ENCODE peak calls at places on chromosomes 12 and 14, in nine cellular contexts. R is astrocyte of the spinal cord; X is CD8-positive, alpha-beta T cell; B is GM20000; M is cardiac fibroblast; H is heart left ventricle; K is endothelial cell; A is breast epithelium; O is uterus. W is an unnamed sample.

GRCh38 chr12:91877461-91878230 is 268.0 kb downstream of the BTG1 start:
- DNase-seq in R (no peak), X (peak), B (no peak), M (no peak), H (no peak), K (no peak), A (no peak), O (no peak), W (no peak)

GRCh38 chr14:103879570-103880333 is 32.4 kb upstream of the PPP1R13B start:
- DNase-seq in R (no peak), X (no peak), B (no peak), M (peak), H (peak), K (peak), A (peak), O (peak), W (no peak)

GRCh38 chr12:119686355-119686754 is 18.4 kb downstream of the PRKAB1 start:
- DNase-seq in R (no peak), X (no peak), B (no peak), M (no peak), H (no peak), K (no peak), A (no peak), O (no peak), W (no peak)

GRCh38 chr14:30191639-30192279 is 264.1 kb upstream of the PRKD1 start:
- DNase-seq in R (no peak), X (no peak), B (no peak), M (no peak), H (no peak), K (no peak), A (no peak), O (no peak), W (no peak)

GRCh38 chr14:99047436-99048110 is 224.4 kb downstream of the BCL11B start:
- DNase-seq in R (peak), X (no peak), B (no peak), M (no peak), H (no peak), K (no peak), A (no peak), O (no peak), W (no peak)

GRCh38 chr14:55500219-55500701 is 59.8 kb upstream of the TBPL2 start:
- DNase-seq in R (no peak), X (no peak), B (no peak), M (no peak), H (no peak), K (no peak), A (no peak), O (no peak), W (no peak)

GRCh38 chr12:75779891-75780501 is 251.6 kb downstream of the PHLDA1 start:
- DNase-seq in R (no peak), X (no peak), B (no peak), M (peak), H (no peak), K (no peak), A (no peak), O (no peak), W (no peak)

GRCh38 chr12:97602315-97602714 is 139.7 kb downstream of the RMST start:
- DNase-seq in R (no peak), X (no peak), B (no peak), M (no peak), H (no peak), K (no peak), A (no peak), O (no peak), W (peak)

GRCh38 chr12:125683748-125684381 is 618.6 kb downstream of the AACS start:
- DNase-seq in R (no peak), X (no peak), B (peak), M (no peak), H (no peak), K (peak), A (no peak), O (no peak), W (no peak)
- TF ChIP-seq CTCF in R (no peak), X (no peak), B (peak), M (no peak), H (no peak), K (peak), A (no peak), O (no peak), W (no peak)

DNA sequence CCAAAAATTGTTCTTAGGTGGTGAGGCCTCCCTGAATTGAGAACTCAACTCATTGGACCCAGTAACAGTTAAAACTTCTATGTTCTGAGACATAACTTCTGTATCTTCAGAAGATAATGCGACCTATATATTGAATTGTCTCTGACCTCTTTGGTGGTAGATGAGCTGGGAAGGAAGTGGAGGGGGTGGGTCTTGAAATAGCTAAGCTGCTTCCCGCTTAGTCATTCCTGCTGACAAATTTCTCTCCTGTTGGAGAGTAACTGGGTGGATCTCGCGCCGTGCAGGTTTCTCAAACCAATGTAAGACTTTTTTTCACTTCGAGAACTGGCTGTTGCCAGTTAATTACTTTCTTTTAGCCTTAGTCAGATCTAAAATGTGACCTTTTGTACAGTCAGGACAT is 100.8 kb downstream of the PPHLN1 start:
- DNase-seq in R (peak), X (no peak), B (no peak), M (peak), H (no peak), K (no peak), A (no peak), O (no peak), W (peak)
- TF ChIP-seq CTCF in R (no peak), X (no peak), B (no peak), M (no peak), H (no peak), K (no peak), A (no peak), O (no peak), W (no peak)

DNA sequence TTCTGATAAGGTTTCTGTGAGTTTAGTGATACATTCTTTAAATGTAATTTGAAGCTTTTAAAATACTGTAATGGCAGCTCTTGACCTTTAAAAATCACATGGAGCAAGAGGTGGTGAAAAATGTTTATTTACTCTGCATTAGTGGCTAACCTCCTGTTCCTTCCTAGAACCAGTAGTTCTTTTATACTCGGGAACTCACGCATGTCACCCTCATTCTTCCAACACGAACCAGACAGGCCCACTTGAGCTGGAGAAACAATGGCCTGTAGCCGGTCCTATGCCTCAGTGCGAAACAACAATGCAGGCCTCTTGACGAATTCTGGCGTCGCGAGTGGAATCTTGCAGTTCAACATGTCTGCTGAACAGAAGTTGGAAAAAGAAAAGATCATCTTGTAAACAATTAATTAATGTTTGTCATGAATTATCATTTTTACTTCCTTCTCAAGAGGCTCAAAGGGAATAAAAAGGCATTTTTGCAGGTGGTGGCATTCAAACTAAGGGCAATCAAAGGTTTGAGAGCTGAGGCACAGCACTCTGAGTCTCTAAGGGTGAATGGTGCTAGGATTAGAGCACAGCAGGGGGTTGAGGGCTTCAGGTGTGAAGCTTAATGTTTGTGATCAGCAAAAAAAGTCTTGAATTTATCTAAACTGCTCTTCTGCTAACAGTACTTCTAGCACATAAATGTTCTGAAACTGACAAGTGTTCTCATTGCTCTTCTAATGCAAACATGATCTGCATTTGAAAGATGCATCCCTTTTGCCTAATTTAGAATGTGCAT is 51.3 kb downstream of the MBIP start:
- DNase-seq in R (no peak), X (no peak), B (no peak), M (no peak), H (no peak), K (no peak), A (no peak), O (no peak), W (no peak)
- TF ChIP-seq CTCF in R (no peak), X (no peak), B (no peak), M (no peak), H (no peak), K (no peak), A (no peak), O (no peak), W (no peak)

GRCh38 chr12:8950702-8951478 is 1.4 kb upstream of the M6PR start:
- DNase-seq in R (no peak), X (no peak), B (peak), M (no peak), H (no peak), K (no peak), A (no peak), O (no peak), W (no peak)
- TF ChIP-seq CTCF in R (no peak), X (peak), B (no peak), M (no peak), H (no peak), K (no peak), A (no peak), O (no peak), W (peak)

DNA sequence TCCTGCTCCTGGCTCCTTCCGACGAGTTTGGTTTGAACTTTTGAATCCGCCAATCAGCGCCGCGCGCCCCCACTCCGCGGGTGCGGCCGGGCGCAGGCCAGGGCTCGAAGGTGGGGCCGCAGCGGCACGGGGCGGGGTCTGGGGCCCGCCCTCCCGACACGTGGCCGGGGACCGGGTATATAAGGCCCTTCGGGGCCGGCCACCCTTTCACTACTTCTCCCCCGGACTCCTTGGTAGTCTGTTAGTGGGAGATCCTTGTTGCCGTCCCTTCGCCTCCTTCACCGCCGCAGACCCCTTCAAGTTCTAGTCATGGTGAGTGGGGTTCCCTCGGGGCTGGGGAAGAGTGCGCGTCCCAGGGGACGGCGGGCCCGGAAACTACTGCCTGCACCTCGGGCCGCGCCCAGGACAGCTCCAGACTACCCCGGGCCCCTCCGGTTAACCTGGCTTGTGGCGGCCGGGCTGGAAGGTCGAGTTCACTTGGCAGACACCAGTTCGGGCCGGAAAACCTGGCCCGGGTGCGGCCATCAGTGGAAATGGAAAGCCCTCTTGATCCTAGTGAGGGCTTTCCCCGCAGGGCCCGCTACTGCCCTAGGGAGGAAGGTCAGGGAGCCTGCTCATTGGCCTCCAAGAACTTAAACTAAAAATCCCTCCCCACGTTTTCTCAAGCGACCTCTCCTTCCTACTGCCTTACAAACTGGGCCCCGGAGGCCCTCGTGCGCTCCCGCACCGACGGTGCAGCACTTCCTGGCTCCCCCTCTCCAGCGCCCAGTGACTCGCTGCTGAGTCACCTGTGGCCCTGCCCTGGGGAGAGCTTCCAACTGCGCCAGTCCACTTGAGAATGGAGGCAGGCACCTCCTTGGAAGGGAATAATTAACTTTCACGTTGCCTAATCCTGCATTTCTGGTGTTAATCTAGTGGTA is at the start of gene TUBA1C:
- DNase-seq in R (peak), X (peak), B (peak), M (peak), H (peak), K (peak), A (peak), O (peak), W (peak)
- TF ChIP-seq CTCF in R (no peak), X (no peak), B (no peak), M (peak), H (no peak), K (no peak), A (no peak), O (peak), W (peak)

GRCh38 chr14:28635387-28635786 is 131.2 kb upstream of the FOXG1 start:
- DNase-seq in R (peak), X (no peak), B (no peak), M (peak), H (no peak), K (peak), A (no peak), O (no peak), W (no peak)
- TF ChIP-seq CTCF in R (peak), X (peak), B (peak), M (peak), H (peak), K (peak), A (no peak), O (no peak), W (peak)

GRCh38 chr14:68099348-68100045 is 279.9 kb downstream of the RAD51B start:
- DNase-seq in R (peak), X (no peak), B (no peak), M (no peak), H (no peak), K (no peak), A (no peak), O (peak), W (no peak)

GRCh38 chr14:68097727-68098126 is 278.1 kb downstream of the RAD51B start:
- DNase-seq in R (no peak), X (no peak), B (no peak), M (no peak), H (no peak), K (no peak), A (no peak), O (no peak), W (no peak)

GRCh38 chr14:68089146-68089715 is 269.7 kb downstream of the RAD51B start:
- DNase-seq in R (peak), X (no peak), B (no peak), M (peak), H (no peak), K (no peak), A (no peak), O (peak), W (no peak)

GRCh38 chr14:68098834-68099233 is 279.3 kb downstream of the RAD51B start:
- DNase-seq in R (no peak), X (no peak), B (no peak), M (no peak), H (no peak), K (no peak), A (no peak), O (no peak), W (no peak)

GRCh38 chr14:68094158-68094557 is 274.6 kb downstream of the RAD51B start:
- DNase-seq in R (peak), X (no peak), B (no peak), M (no peak), H (no peak), K (no peak), A (no peak), O (no peak), W (no peak)
- TF ChIP-seq CTCF in R (no peak), X (no peak), B (no peak), M (no peak), H (no peak), K (no peak), A (no peak), O (no peak), W (no peak)

GRCh38 chr14:68510951-68511726 is 281.7 kb downstream of the ZFP36L1 start:
- DNase-seq in R (no peak), X (no peak), B (no peak), M (peak), H (no peak), K (no peak), A (no peak), O (peak), W (no peak)
- TF ChIP-seq CTCF in R (no peak), X (no peak), B (no peak), M (no peak), H (no peak), K (no peak), A (no peak), O (no peak), W (no peak)

W was measured in epithelial cell of proximal tubule.